ENCODE peak calls at places on chromosome 6, in ten cellular contexts. C is EL; U is heart right ventricle; Z is NCI-H1436; K is epithelial cell of esophagus; E is naive thymus-derived CD8-positive, alpha-beta T cell; X is WTC11; V is RWPE1; I is ELR; L is mucosa of descending colon. P is an unnamed sample.

GRCh38 chr6:163956571-163957407 is 542.3 kb downstream of the QKI start:
- DNase-seq in E (no peak), X (peak; percentile 83), I (peak; percentile 86), C (peak; percentile 92), Z (peak; percentile 63), U (peak; percentile 90), K (peak; percentile 72), V (peak; percentile 64), L (peak; percentile 72), P (peak; percentile 91)

GRCh38 chr6:144546807-144547206 is 261.7 kb downstream of the UTRN start:
- DNase-seq in Z (no peak), U (no peak), K (no peak), I (no peak), L (no peak), E (no peak), V (no peak), C (no peak), X (no peak), P (no peak)

GRCh38 chr6:85136310-85136709 is 313.6 kb upstream of the NT5E start:
- DNase-seq in I (no peak), U (no peak), K (no peak), X (no peak), C (no peak), V (no peak), Z (no peak), L (no peak), E (no peak), P (no peak)

GRCh38 chr6:10589429-10589727 is 68.2 kb downstream of the GCNT2 start:
- DNase-seq in X (no peak), V (no peak), Z (no peak), L (no peak), U (peak; percentile 35), E (no peak), C (no peak), K (no peak), I (no peak), P (no peak)

GRCh38 chr6:128280960-128281359 is 239.4 kb downstream of the PTPRK start:
- DNase-seq in K (no peak), V (no peak), X (peak; percentile 27), U (no peak), C (no peak), L (no peak), Z (no peak), I (no peak), E (no peak), P (no peak)

GRCh38 chr6:69294407-69294806 is 502.4 kb downstream of the LMBRD1 start:
- DNase-seq in U (no peak), L (no peak), X (no peak), V (no peak), E (no peak), Z (no peak), K (no peak), C (no peak), I (no peak), P (no peak)

GRCh38 chr6:141562801-141563763 is 569.6 kb upstream of the GJE1 start:
- DNase-seq in E (peak; percentile 43), C (peak; percentile 90), K (peak; percentile 77), Z (peak; percentile 72), I (peak; percentile 86), X (peak; percentile 35), V (peak; percentile 36), U (peak; percentile 72), L (peak; percentile 20), P (peak; percentile 50)

GRCh38 chr6:12386816-12387215 is 96.7 kb downstream of the EDN1 start:
- DNase-seq in L (no peak), K (peak; percentile 10), U (no peak), X (no peak), Z (no peak), E (no peak), V (no peak), C (peak; percentile 15), I (peak; percentile 7), P (no peak)

GRCh38 chr6:134235937-134236751 is 81.8 kb downstream of the SGK1 start:
- DNase-seq in U (no peak), I (peak; percentile 84), Z (no peak), C (peak; percentile 71), X (no peak), K (peak; percentile 78), L (no peak), V (peak; percentile 53), E (no peak), P (no peak)

GRCh38 chr6:167497387-167498056 is 172.6 kb downstream of the TTLL2 start:
- DNase-seq in U (no peak), E (no peak), I (no peak), V (no peak), K (no peak), X (no peak), Z (no peak), L (no peak), C (no peak), P (no peak)

GRCh38 chr6:15734118-15734897 is 71.5 kb upstream of the DTNBP1 start:
- DNase-seq in X (no peak), C (no peak), E (no peak), U (no peak), I (no peak), L (no peak), V (no peak), Z (no peak), K (no peak), P (no peak)

GRCh38 chr6:26568601-26569432 is 27.9 kb upstream of the ABT1 start:
- DNase-seq in C (peak; percentile 90), X (peak; percentile 98), U (peak; percentile 96), E (peak; percentile 95), I (peak; percentile 87), Z (peak; percentile 90), L (peak; percentile 98), V (peak; percentile 74), K (peak; percentile 91), P (peak; percentile 93)

GRCh38 chr6:21611485-21611884 is 17.9 kb downstream of the SOX4 start:
- DNase-seq in E (no peak), C (no peak), V (no peak), X (no peak), K (no peak), Z (no peak), I (no peak), L (no peak), U (no peak), P (no peak)

GRCh38 chr6:24856954-24857670 is 58.4 kb upstream of the ARMH2 start:
- DNase-seq in E (no peak), I (no peak), Z (no peak), K (no peak), X (no peak), C (no peak), V (no peak), L (no peak), U (no peak), P (no peak)

GRCh38 chr6:27505209-27506027 is 32.5 kb upstream of the ZNF184 start:
- DNase-seq in E (peak; percentile 37), Z (peak; percentile 35), U (no peak), L (no peak), C (peak; percentile 82), K (peak; percentile 83), X (peak; percentile 91), V (peak; percentile 52), I (peak; percentile 91), P (no peak)

GRCh38 chr6:163122365-163122764 is 292.2 kb upstream of the QKI start:
- DNase-seq in U (no peak), C (no peak), L (no peak), I (no peak), Z (no peak), E (no peak), K (no peak), X (no peak), V (no peak), P (no peak)

GRCh38 chr6:143258945-143259344 is 191.6 kb downstream of the ADAT2 start:
- DNase-seq in V (no peak), E (no peak), U (no peak), K (no peak), I (no peak), L (no peak), C (no peak), X (no peak), Z (no peak), P (no peak)

GRCh38 chr6:159720708-159721107 is 6.6 kb upstream of the WTAP start:
- DNase-seq in L (no peak), Z (no peak), V (peak; percentile 59), E (peak; percentile 24), X (no peak), K (peak; percentile 62), U (no peak), C (no peak), I (peak; percentile 51), P (no peak)

GRCh38 chr6:15907914-15908518 is 220.9 kb upstream of the MYLIP start:
- DNase-seq in I (no peak), Z (no peak), C (no peak), V (peak; percentile 56), E (no peak), X (no peak), U (no peak), L (no peak), K (peak; percentile 92), P (no peak)

GRCh38 chr6:147154454-147154853 is 49.8 kb upstream of the STXBP5 start:
- DNase-seq in I (peak; percentile 88), U (no peak), L (peak; percentile 34), C (peak; percentile 59), X (no peak), V (peak; percentile 78), K (peak; percentile 92), Z (peak; percentile 14), E (no peak), P (no peak)

GRCh38 chr6:39029156-39030011 is 19.2 kb upstream of the GLP1R start:
- DNase-seq in E (no peak), U (no peak), C (peak; percentile 29), L (peak; percentile 67), K (peak; percentile 19), I (peak; percentile 47), X (peak; percentile 80), Z (peak; percentile 18), V (peak; percentile 47), P (no peak)

P was measured in psoas muscle.